ENCODE peak calls at places on chromosome 13, in five cellular contexts. T, M, S, H and Z are unnamed samples. For H3K27me3 and H3K4me1, the result is how much of the 10 kb centered on the place peaks cover.

GRCh38 chr13:24511824-24512207 is 762 bp downstream of the PARP4 start:
- DNase-seq in T (no peak), M (no peak), S (no peak), H (no peak), Z (no peak)

GRCh38 chr13:50228527-50228926 is 213.3 kb downstream of the KCNRG start:
- DNase-seq in T (no peak), M (no peak), S (no peak), H (no peak), Z (no peak)

GRCh38 chr13:113915012-113915763 is 51.3 kb upstream of the GAS6 start:
- DNase-seq in T (no peak), M (no peak), S (no peak), H (peak), Z (no peak)

GRCh38 chr13:97122381-97122996 is 99.6 kb upstream of the MBNL2 start:
- DNase-seq in T (peak), M (no peak), S (no peak), H (no peak), Z (no peak)

GRCh38 chr13:24097667-24098066 is 62.9 kb upstream of the SPATA13 start:
- DNase-seq in T (no peak), M (no peak), S (no peak), H (no peak), Z (no peak)

GRCh38 chr13:108609353-108609752 is 20.1 kb upstream of the MYO16 start:
- DNase-seq in T (peak), M (no peak), S (no peak), H (no peak), Z (no peak)

GRCh38 chr13:76293346-76293745 is 592.9 kb downstream of the KCTD12 start:
- DNase-seq in T (peak), M (no peak), S (no peak), H (no peak), Z (no peak)

GRCh38 chr13:59931621-59932020 is 232.1 kb downstream of the DIAPH3 start:
- DNase-seq in T (peak), M (no peak), S (no peak), H (no peak), Z (no peak)

GRCh38 chr13:40315416-40316064 is 350.9 kb downstream of the FOXO1 start:
- DNase-seq in T (no peak), M (no peak), S (no peak), H (no peak), Z (peak)

GRCh38 chr13:73138967-73139491 is 80.2 kb downstream of the KLF5 start:
- DNase-seq in T (no peak), M (no peak), S (no peak), H (no peak), Z (no peak)

GRCh38 chr13:65656740-65657329 is 1573.3 kb downstream of the PCDH9 start:
- DNase-seq in T (peak), M (no peak), S (no peak), H (no peak), Z (no peak)

GRCh38 chr13:97043302-97043701 is 49.0 kb upstream of the OXGR1 start:
- DNase-seq in T (no peak), M (no peak), S (no peak), H (no peak), Z (no peak)

GRCh38 chr13:51136276-51136980 is 25.4 kb upstream of the C13orf42 start:
- DNase-seq in T (no peak), M (no peak), S (no peak), H (no peak), Z (no peak)

GRCh38 chr13:77919351-77920294 is 992 bp upstream of the EDNRB start:
- DNase-seq in T (peak), M (no peak), S (no peak), H (peak), Z (peak)

GRCh38 chr13:31773538-31773937 is 34.2 kb downstream of the RXFP2 start:
- DNase-seq in T (peak), M (no peak), S (no peak), H (no peak), Z (no peak)

GRCh38 chr13:110528911-110529310 is 32.6 kb downstream of the RAB20 start:
- DNase-seq in T (no peak), M (no peak), S (no peak), H (no peak), Z (no peak)

GRCh38 chr13:111489301-111489700 is 168.9 kb downstream of the TEX29 start:
- DNase-seq in T (no peak), M (no peak), S (no peak), H (no peak), Z (no peak)

GRCh38 chr13:50521750-50522149 is 321.7 kb downstream of the DLEU7 start:
- DNase-seq in T (peak), M (peak), S (no peak), H (no peak), Z (no peak)

GRCh38 chr13:48975926-48976676 is 389 bp downstream of the FNDC3A start:
- DNase-seq in T (peak), M (peak), S (peak), H (peak), Z (peak)

GRCh38 chr13:27012482-27013197 is 159.0 kb downstream of the USP12 start:
- DNase-seq in T (peak), M (no peak), S (no peak), H (no peak), Z (no peak)

GRCh38 chr13:40313269-40314200 is 352.9 kb downstream of the FOXO1 start:
- DNase-seq in T (no peak), M (no peak), S (no peak), H (no peak), Z (no peak)

GRCh38 chr13:65336916-65337315 is 1893.2 kb downstream of the PCDH9 start:
- DNase-seq in T (peak), M (no peak), S (no peak), H (no peak), Z (no peak)

GRCh38 chr13:60584976-60585375 is 188.0 kb downstream of the TDRD3 start:
- DNase-seq in T (no peak), M (no peak), S (no peak), H (no peak), Z (no peak)

GRCh38 chr13:80132741-80133601 is 208.0 kb downstream of the SPRY2 start:
- DNase-seq in T (peak), M (peak), S (no peak), H (peak), Z (peak)

GRCh38 chr13:50387124-50387581 is 371.9 kb downstream of the KCNRG start:
- DNase-seq in T (peak), M (peak), S (peak), H (peak), Z (no peak)

GRCh38 chr13:27037171-27037570 is 134.4 kb downstream of the USP12 start:
- DNase-seq in T (no peak), M (no peak), S (no peak), H (no peak), Z (no peak)

GRCh38 chr13:46478641-46479040 is 74.3 kb upstream of the LRCH1 start:
- DNase-seq in T (no peak), M (no peak), S (no peak), H (no peak), Z (no peak)

GRCh38 chr13:47168086-47168485 is 271.2 kb upstream of the HTR2A start:
- DNase-seq in T (peak), M (no peak), S (no peak), H (no peak), Z (no peak)

GRCh38 chr13:98232456-98232855 is 55.4 kb upstream of the RNF113B start:
- DNase-seq in T (peak), M (no peak), S (no peak), H (no peak), Z (no peak)

GRCh38 chr13:28251462-28251861 is 113.1 kb downstream of the PAN3 start:
- DNase-seq in T (no peak), M (no peak), S (no peak), H (no peak), Z (no peak)

GRCh38 chr13:70893832-70894231 is 785.6 kb upstream of the KLHL1 start:
- DNase-seq in T (no peak), M (no peak), S (no peak), H (no peak), Z (no peak)

GRCh38 chr13:48969685-48970084 is 6.0 kb upstream of the FNDC3A start:
- DNase-seq in T (no peak), M (no peak), S (no peak), H (no peak), Z (no peak)

GRCh38 chr13:73880365-73880764 is 253.8 kb downstream of the KLF12 start:
- DNase-seq in T (peak), M (no peak), S (no peak), H (no peak), Z (no peak)

GRCh38 chr13:30647824-30648521 is 30.3 kb downstream of the USPL1 start:
- DNase-seq in T (no peak), M (no peak), S (no peak), H (no peak), Z (no peak)
- H3K27me3 ChIP-seq in T (under half), M (under half), S (under half), H (under half), Z (under half)

DNA sequence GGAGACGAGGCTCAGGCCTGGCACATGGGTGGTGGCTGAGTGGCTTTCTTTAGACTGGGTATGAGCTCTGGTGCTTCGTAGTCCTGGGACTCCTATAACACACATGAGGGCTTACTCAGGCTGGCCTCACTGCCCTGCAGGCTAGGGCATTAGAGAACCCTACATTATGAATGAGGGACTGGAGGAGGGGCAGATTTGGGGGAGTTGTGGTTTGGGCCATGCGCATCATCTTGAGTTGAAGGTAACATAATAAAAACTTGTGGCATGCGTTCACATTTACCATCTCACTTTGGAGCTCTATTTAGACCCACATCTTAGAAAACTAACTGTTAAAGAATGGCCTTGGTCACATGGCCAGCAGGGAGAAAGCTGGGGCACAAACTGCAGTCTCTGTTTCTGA is 54.2 kb downstream of the STARD13 start:
- DNase-seq in T (no peak), M (no peak), S (no peak), H (no peak), Z (no peak)
- H3K4me1 ChIP-seq in T (under half), M (under half), S (under half), H (under half), Z (under half)

DNA sequence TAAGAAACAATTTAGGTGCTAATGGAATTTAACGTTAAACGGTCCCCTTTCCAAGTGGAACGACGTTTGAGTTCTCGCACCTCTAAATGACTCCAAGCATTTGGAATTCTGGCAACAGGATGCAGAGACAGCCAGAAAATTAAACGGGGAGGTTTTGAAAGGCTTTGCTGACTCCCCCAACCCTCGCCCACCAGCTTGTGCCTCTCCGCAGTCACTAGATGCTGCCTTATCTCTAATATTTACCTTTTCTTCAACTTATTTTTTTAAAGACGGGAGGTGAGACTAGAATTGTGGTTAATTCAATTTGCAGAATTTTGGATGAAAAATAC is 2.5 kb downstream of the ZIC2 start:
- DNase-seq in T (no peak), M (no peak), S (no peak), H (no peak), Z (no peak)
- H3K27me3 ChIP-seq in T (half or more), M (under half), S (half or more), H (under half), Z (under half)

GRCh38 chr13:41506312-41506711 is 49.0 kb downstream of the RGCC start:
- DNase-seq in T (no peak), M (no peak), S (no peak), H (no peak), Z (no peak)
- H3K4me1 ChIP-seq in T (under half), M (under half), S (under half), H (under half), Z (under half)

GRCh38 chr13:20181180-20181579 is 11.6 kb downstream of the GJB2 start:
- DNase-seq in T (no peak), M (no peak), S (no peak), H (no peak), Z (no peak)
- H3K27me3 ChIP-seq in T (under half), M (under half), S (under half), H (under half), Z (under half)

GRCh38 chr13:43289458-43290255 is 266.3 kb downstream of the DNAJC15 start:
- DNase-seq in T (peak), M (no peak), S (no peak), H (no peak), Z (no peak)

GRCh38 chr13:43284162-43284561 is 260.8 kb downstream of the DNAJC15 start:
- DNase-seq in T (peak), M (no peak), S (no peak), H (no peak), Z (no peak)

GRCh38 chr13:43291289-43292055 is 268.1 kb downstream of the DNAJC15 start:
- DNase-seq in T (no peak), M (no peak), S (no peak), H (no peak), Z (no peak)

GRCh38 chr13:43286769-43287168 is 263.4 kb downstream of the DNAJC15 start:
- DNase-seq in T (no peak), M (no peak), S (no peak), H (no peak), Z (no peak)

GRCh38 chr13:43285891-43286602 is 262.7 kb downstream of the DNAJC15 start:
- DNase-seq in T (peak), M (no peak), S (no peak), H (no peak), Z (no peak)
- H3K4me1 ChIP-seq in T (under half), M (under half), S (under half), H (under half), Z (under half)